ENCODE peak calls at places on chromosomes 4 and X, in four cellular contexts. S, I, L and X are unnamed samples. For H3K4me1, the result is how much of the 10 kb centered on the place peaks cover.

GRCh38 chr4:170138580-170139194 is 48.9 kb upstream of the AADAT start:
- DNase-seq in S (peak), I (peak), L (no peak), X (peak)

GRCh38 chrX:16819634-16820033 is 33.4 kb downstream of the TXLNG start:
- DNase-seq in S (no peak), I (no peak), L (no peak), X (no peak)

GRCh38 chr4:112865443-112865842 is 184.0 kb upstream of the ANK2 start:
- DNase-seq in S (no peak), I (no peak), L (no peak), X (no peak)

GRCh38 chr4:133981327-133981726 is 220.3 kb downstream of the PABPC4L start:
- DNase-seq in S (no peak), I (no peak), L (no peak), X (no peak)

GRCh38 chr4:168128601-168129000 is 36.3 kb downstream of the ANXA10 start:
- DNase-seq in S (no peak), I (no peak), L (no peak), X (no peak)

GRCh38 chr4:28209371-28209924 is 1348.8 kb downstream of the STIM2 start:
- DNase-seq in S (no peak), I (no peak), L (no peak), X (no peak)

GRCh38 chr4:81214518-81215218 is 354 bp downstream of the PRKG2 start:
- DNase-seq in S (no peak), I (no peak), L (no peak), X (no peak)

GRCh38 chrX:35726176-35726575 is 72.0 kb upstream of the MAGEB16 start:
- DNase-seq in S (no peak), I (no peak), L (no peak), X (no peak)

GRCh38 chrX:19514791-19515614 is at the start of gene MAP3K15:
- DNase-seq in S (peak), I (peak), L (no peak), X (no peak)

GRCh38 chr4:71559957-71560541 is 221.2 kb downstream of the SLC4A4 start:
- DNase-seq in S (no peak), I (no peak), L (no peak), X (no peak)

GRCh38 chrX:140762061-140762460 is 52.5 kb downstream of the LINC00632 start:
- DNase-seq in S (no peak), I (no peak), L (no peak), X (peak)

DNA sequence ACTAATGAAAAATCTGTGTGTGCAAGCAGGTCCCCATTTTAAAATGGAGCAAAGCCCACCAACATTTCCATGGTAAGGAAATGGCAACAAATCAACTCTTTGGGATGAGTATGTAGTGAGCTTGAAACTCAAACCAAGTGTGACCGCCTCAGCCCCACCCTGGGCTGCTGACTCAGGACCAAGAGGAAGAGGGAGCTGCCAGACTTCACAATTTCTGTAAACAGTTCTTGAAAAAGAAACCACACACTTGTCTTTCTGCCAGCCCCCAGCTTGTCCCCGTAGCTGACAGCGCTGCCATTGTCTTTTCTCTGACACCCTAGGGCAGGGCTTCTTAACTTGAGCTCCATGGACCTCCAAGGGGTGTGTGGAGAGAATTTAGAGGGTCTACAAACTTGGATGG is 10.3 kb downstream of the RTL5 start:
- DNase-seq in S (peak), I (peak), L (peak), X (peak)
- H3K4me1 ChIP-seq in S (under half), I (half or more), L (under half), X (under half)

DNA sequence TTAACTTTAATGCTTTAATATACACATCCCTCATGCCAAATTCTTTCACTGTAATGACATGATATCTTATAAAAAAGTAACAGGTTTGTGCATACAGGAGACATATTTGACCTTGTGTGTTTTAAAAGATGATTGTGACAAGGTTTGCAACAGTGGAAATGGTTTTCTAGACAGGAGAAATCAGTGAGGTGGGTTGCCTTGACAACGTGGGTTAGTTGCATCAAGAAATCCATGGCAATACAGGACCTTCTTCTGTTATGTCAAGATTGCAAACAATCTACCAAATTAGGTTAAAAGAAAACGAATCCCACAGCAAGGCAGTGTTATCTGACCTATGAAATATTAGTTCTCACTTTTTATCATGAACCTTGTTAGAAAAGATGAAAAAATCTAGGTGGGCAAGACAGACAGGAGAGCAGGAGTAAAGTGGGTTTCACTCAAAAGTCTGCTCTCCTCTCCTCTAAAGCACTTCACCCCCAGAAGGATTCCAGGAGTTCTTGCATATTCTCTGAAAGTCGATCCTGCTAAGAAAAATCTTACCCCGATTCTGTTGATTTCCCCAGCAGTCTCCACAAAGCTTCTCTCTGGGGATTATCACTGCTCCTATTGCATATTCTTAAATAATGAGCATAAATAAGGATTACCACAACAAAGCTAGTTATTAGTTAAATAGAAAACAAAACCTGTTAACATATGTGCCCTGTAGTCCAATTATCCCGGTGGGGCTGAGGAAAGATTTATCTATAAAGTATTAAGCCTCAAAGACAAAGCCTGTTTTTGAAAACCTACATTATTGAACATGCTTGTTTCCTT is 70.9 kb downstream of the TMA16 start:
- DNase-seq in S (no peak), I (no peak), L (no peak), X (no peak)
- H3K27ac ChIP-seq in S (no peak), I (no peak), L (no peak), X (no peak)

GRCh38 chr4:76074468-76074867 is at the start of gene ART3:
- DNase-seq in S (no peak), I (no peak), L (no peak), X (no peak)

GRCh38 chr4:76072760-76073159 is 1.7 kb upstream of the ART3 start:
- DNase-seq in S (no peak), I (no peak), L (no peak), X (no peak)

GRCh38 chr4:76078033-76078613 is 3.6 kb downstream of the ART3 start:
- DNase-seq in S (no peak), I (no peak), L (no peak), X (no peak)

GRCh38 chr4:76074995-76075600 is 589 bp downstream of the ART3 start:
- DNase-seq in S (no peak), I (no peak), L (no peak), X (no peak)
- H3K4me3 ChIP-seq in S (no peak), I (peak), L (no peak), X (no peak)

DNA sequence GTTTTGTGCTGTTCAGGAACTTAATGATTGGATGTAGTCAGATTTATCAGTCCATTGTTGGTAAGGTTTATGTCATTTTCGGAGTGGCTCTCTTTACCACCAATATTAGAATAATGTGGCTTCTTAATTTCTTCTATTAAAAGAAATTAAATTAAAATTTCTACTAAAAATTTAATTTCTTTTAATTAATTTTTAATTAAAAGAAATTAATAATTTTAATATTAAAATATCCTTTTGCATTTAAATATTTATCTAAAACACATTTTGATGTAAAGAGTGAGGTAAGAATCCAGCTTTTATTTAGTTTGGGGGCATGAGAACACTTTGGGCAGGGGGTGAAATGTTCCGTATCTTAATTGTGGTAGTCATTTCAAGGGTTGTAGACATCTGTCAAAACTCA is 15.7 kb upstream of the UFSP2 start:
- DNase-seq in S (no peak), I (no peak), L (no peak), X (no peak)
- H3K4me1 ChIP-seq in S (under half), I (under half), L (under half), X (under half)

DNA sequence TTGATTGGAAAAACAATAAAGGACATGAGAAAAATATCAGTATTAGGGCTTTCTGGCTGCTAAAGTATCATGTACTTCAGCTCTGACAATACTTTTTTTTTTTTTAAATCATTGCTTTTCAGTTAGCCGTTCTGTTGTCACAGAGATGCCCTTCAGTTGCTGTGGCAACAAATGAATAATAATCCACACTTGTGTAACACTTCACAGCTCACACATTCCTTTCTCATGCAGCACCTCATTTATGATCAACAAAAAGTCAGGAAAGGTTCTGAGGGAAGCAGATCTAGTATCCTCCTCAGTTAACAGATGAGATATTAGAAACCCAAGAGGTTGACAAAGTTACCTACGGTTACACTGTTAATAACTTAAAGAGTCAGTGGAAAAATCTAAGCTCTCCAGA is 444.2 kb upstream of the SLIT2 start:
- DNase-seq in S (no peak), I (no peak), L (no peak), X (no peak)
- H3K27ac ChIP-seq in S (no peak), I (no peak), L (no peak), X (no peak)

GRCh38 chr4:7251321-7251720 is 59.0 kb downstream of the SORCS2 start:
- DNase-seq in S (no peak), I (no peak), L (no peak), X (no peak)

GRCh38 chr4:7253806-7254205 is 61.5 kb downstream of the SORCS2 start:
- DNase-seq in S (no peak), I (no peak), L (no peak), X (no peak)

GRCh38 chr4:7253341-7253700 is 61.0 kb downstream of the SORCS2 start:
- DNase-seq in S (no peak), I (no peak), L (no peak), X (no peak)

GRCh38 chr4:7252051-7252450 is 59.7 kb downstream of the SORCS2 start:
- DNase-seq in S (no peak), I (no peak), L (no peak), X (no peak)

GRCh38 chr4:7252510-7253340 is 60.4 kb downstream of the SORCS2 start:
- DNase-seq in S (no peak), I (no peak), L (no peak), X (no peak)
- H3K4me3 ChIP-seq in S (no peak), I (no peak), L (no peak), X (no peak)

GRCh38 chr4:26613242-26613641 is 29.4 kb downstream of the TBC1D19 start:
- DNase-seq in S (no peak), I (no peak), L (no peak), X (no peak)
- H3K4me1 ChIP-seq in S (under half), I (under half), L (under half), X (under half)

DNA sequence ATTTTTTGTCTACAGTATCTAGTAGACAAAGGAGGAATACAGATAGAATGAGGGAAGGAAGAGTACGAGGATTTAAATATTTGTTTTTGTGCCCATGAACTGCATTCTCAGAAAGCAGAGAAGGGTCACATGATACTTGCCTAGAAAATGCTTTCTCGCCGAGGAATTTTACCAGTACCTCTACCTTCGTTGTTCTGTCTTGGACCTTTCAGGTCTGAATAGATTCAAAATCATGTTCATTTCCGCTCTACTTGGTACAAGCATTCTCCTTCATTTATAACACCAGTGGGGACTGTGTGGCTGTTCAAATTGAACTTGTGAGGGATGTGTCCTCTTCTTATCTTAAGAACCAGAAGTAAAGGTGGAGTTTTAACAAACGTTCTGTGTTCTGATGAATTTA is 1.9 kb downstream of the USP38 start:
- DNase-seq in S (no peak), I (no peak), L (no peak), X (no peak)
- H3K27ac ChIP-seq in S (peak), I (peak), L (peak), X (peak)

DNA sequence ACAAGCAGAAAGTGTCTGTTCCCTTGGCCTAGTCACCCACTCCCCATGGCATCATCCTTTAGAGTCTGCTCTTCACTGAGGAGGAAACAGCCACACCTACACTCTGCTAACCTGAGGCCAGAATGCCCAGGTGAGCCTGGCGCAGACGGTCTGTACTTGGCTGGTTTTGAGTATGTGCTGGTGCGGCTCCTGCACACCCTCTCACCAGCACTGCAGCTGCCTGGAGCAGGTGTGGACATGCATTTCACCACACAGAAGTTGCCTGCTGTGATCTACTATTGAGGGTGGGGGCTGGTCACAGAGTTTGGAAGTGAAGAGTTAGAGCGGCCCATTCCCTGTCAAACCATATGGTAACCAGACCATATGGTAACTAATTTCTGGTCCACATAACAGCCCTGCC is 39.5 kb downstream of the KANTR start:
- DNase-seq in S (no peak), I (no peak), L (no peak), X (no peak)
- H3K4me3 ChIP-seq in S (no peak), I (no peak), L (no peak), X (no peak)

GRCh38 chr4:161249779-161250440 is 913.9 kb downstream of the FSTL5 start:
- DNase-seq in S (no peak), I (no peak), L (no peak), X (no peak)

GRCh38 chr4:161254375-161254774 is 909.4 kb downstream of the FSTL5 start:
- DNase-seq in S (no peak), I (no peak), L (no peak), X (no peak)

GRCh38 chr4:161247831-161248230 is 916.0 kb downstream of the FSTL5 start:
- DNase-seq in S (no peak), I (no peak), L (no peak), X (no peak)

GRCh38 chr4:161252520-161253141 is 911.2 kb downstream of the FSTL5 start:
- DNase-seq in S (no peak), I (no peak), L (no peak), X (no peak)

DNA sequence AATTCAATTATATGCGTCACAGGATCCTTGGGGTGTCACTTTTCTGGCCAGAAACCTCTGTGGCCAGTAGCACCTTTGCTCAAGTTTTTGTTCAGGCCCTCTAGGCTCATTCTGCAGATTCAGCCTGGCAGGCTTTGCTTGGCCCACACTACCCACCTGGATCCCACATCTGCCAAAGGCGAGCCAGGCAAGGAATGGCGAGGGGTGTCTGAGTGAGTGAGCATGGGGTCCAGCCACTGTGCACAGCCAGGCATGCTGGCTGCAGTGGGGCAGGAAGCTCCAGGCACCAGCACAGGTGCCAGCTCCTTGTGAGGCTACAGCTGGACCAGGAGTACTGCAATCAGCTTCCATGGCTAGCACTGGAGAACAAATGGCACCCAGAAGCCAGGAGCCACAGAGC is 914.9 kb downstream of the FSTL5 start:
- DNase-seq in S (no peak), I (no peak), L (no peak), X (no peak)
- H3K4me1 ChIP-seq in S (under half), I (under half), L (under half), X (under half)